ENCODE peak calls at places on chromosomes 4 and X, in four cellular contexts. Q, S, O and R are unnamed samples.

GRCh38 chrX:65755786-65756185 is 88.3 kb downstream of the MSN start:
- DNase-seq in O (no peak), S (no peak), Q (no peak), R (no peak)

GRCh38 chr4:174702974-174703478 is 126.0 kb downstream of the GLRA3 start:
- DNase-seq in O (no peak), Q (no peak), S (no peak), R (no peak)

GRCh38 chr4:7357296-7357680 is 77.4 kb downstream of the PSAPL1 start:
- DNase-seq in O (no peak), S (no peak), Q (no peak), R (no peak)

GRCh38 chrX:22686138-22686541 is 313.6 kb upstream of the DDX53 start:
- DNase-seq in S (no peak), Q (no peak), O (peak), R (no peak)

GRCh38 chrX:150364347-150365050 is 1.4 kb downstream of the MAMLD1 start:
- DNase-seq in O (no peak), Q (peak), S (peak), R (peak)

GRCh38 chr4:5361968-5362367 is 310.7 kb downstream of the STK32B start:
- DNase-seq in Q (no peak), O (no peak), S (no peak), R (no peak)

GRCh38 chr4:42347076-42347475 is 50.2 kb upstream of the SHISA3 start:
- DNase-seq in O (no peak), Q (no peak), S (no peak), R (no peak)

GRCh38 chr4:145937021-145937861 is 1.4 kb downstream of the ZNF827 start:
- DNase-seq in Q (peak), O (peak), S (peak), R (peak)

GRCh38 chr4:32172761-32173160 is 1452.6 kb downstream of the PCDH7 start:
- DNase-seq in S (no peak), O (no peak), Q (no peak), R (no peak)

GRCh38 chr4:83113429-83113786 is 1.1 kb downstream of the PLAC8 start:
- DNase-seq in S (peak), Q (no peak), O (no peak), R (no peak)

GRCh38 chrX:134670241-134670811 is 12.1 kb upstream of the PLAC1 start:
- DNase-seq in S (no peak), Q (no peak), O (no peak), R (no peak)

GRCh38 chr4:101258782-101259353 is 88.5 kb downstream of the PPP3CA start:
- DNase-seq in S (no peak), O (no peak), Q (no peak), R (no peak)